ENCODE peak calls at places on chromosomes 12 and 14, in nine cellular contexts. F is type B pancreatic cell; D is effector CD8-positive, alpha-beta T cell; T is aorta; W is GM03348; U is HT-29; R is T-cell; V is HAP-1; O is stimulated activated CD8-positive, alpha-beta memory T cell treated with anti-CD3 and anti-CD28 coated beads, Interleukin-4, amount 100 ng/mL, for 48 hours. P is an unnamed sample.

GRCh38 chr12:95574030-95574429 is 22.8 kb upstream of the USP44 start:
- DNase-seq in F (no peak), D (no peak), T (no peak), W (no peak), U (no peak), R (no peak), V (no peak), O (no peak), P (no peak)

GRCh38 chr12:81520064-81520945 is 238.8 kb downstream of the PPFIA2 start:
- DNase-seq in F (no peak), D (no peak), T (no peak), W (no peak), U (no peak), R (no peak), V (no peak), O (no peak), P (no peak)

GRCh38 chr12:79521576-79521975 is 169.2 kb downstream of the PAWR start:
- DNase-seq in F (no peak), D (no peak), T (no peak), W (no peak), U (no peak), R (no peak), V (no peak), O (no peak), P (no peak)

GRCh38 chr12:116687888-116688287 is 50.0 kb downstream of the SPRING1 start:
- DNase-seq in F (no peak), D (no peak), T (peak), W (no peak), U (peak), R (peak), V (peak), O (peak), P (no peak)

GRCh38 chr12:47576256-47576655 is 129.6 kb downstream of the RPAP3 start:
- DNase-seq in F (no peak), D (no peak), T (no peak), W (no peak), U (no peak), R (no peak), V (no peak), O (no peak), P (no peak)

GRCh38 chr12:120117961-120118709 is 1.6 kb upstream of the RAB35 start:
- DNase-seq in F (no peak), D (no peak), T (no peak), W (peak), U (peak), R (no peak), V (peak), O (no peak), P (no peak)

GRCh38 chr14:49972840-49973239 is 80.0 kb downstream of the ARF6 start:
- DNase-seq in F (no peak), D (no peak), T (no peak), W (peak), U (peak), R (peak), V (no peak), O (peak), P (peak)

GRCh38 chr12:89839427-89839826 is 130.8 kb upstream of the ATP2B1 start:
- DNase-seq in F (no peak), D (no peak), T (no peak), W (no peak), U (no peak), R (no peak), V (no peak), O (no peak), P (no peak)

GRCh38 chr12:43676183-43676813 is 82.3 kb downstream of the PUS7L start:
- DNase-seq in F (no peak), D (no peak), T (no peak), W (no peak), U (peak), R (peak), V (peak), O (peak), P (no peak)

GRCh38 chr14:45015133-45015532 is 53.1 kb downstream of the TOGARAM1 start:
- DNase-seq in F (no peak), D (no peak), T (no peak), W (no peak), U (no peak), R (no peak), V (no peak), O (no peak), P (no peak)

GRCh38 chr12:124910561-124911478 is 3.6 kb downstream of the UBC start:
- DNase-seq in F (no peak), D (no peak), T (no peak), W (no peak), U (no peak), R (no peak), V (no peak), O (no peak), P (no peak)

GRCh38 chr12:42140901-42141300 is 3.8 kb downstream of the GXYLT1 start:
- DNase-seq in F (no peak), D (no peak), T (no peak), W (peak), U (peak), R (no peak), V (no peak), O (no peak), P (no peak)

GRCh38 chr14:29016050-29016900 is 249.7 kb downstream of the FOXG1 start:
- DNase-seq in F (no peak), D (no peak), T (no peak), W (peak), U (peak), R (no peak), V (peak), O (peak), P (peak)

GRCh38 chr14:55512421-55512820 is 67.6 kb upstream of the KTN1 start:
- DNase-seq in F (no peak), D (no peak), T (no peak), W (peak), U (no peak), R (no peak), V (no peak), O (no peak), P (peak)

GRCh38 chr14:53044486-53044885 is 93.6 kb upstream of the FERMT2 start:
- DNase-seq in F (no peak), D (no peak), T (no peak), W (peak), U (no peak), R (no peak), V (no peak), O (no peak), P (peak)

GRCh38 chr12:9920451-9920850 is 11.7 kb downstream of the CLEC2A start:
- DNase-seq in F (no peak), D (no peak), T (no peak), W (no peak), U (no peak), R (no peak), V (no peak), O (no peak), P (no peak)

GRCh38 chr14:71932229-71932951 is at the start of gene RGS6:
- DNase-seq in F (peak), D (no peak), T (no peak), W (peak), U (no peak), R (no peak), V (no peak), O (peak), P (no peak)

GRCh38 chr12:13250416-13250815 is 53.9 kb downstream of the EMP1 start:
- DNase-seq in F (no peak), D (no peak), T (no peak), W (peak), U (no peak), R (no peak), V (no peak), O (no peak), P (no peak)

GRCh38 chr14:23299558-23299957 is 3.1 kb downstream of the PPP1R3E start:
- DNase-seq in F (no peak), D (no peak), T (no peak), W (peak), U (peak), R (peak), V (no peak), O (no peak), P (peak)

GRCh38 chr12:109734219-109735000 is 20.8 kb downstream of the FAM222A start:
- DNase-seq in F (no peak), D (no peak), T (peak), W (no peak), U (no peak), R (no peak), V (no peak), O (no peak), P (no peak)

GRCh38 chr12:28158353-28158752 is 31.9 kb upstream of the CCDC91 start:
- DNase-seq in F (no peak), D (no peak), T (no peak), W (no peak), U (no peak), R (no peak), V (no peak), O (no peak), P (no peak)

GRCh38 chr14:99603471-99603933 is 505 bp downstream of the CCDC85C start:
- DNase-seq in F (no peak), D (peak), T (no peak), W (no peak), U (peak), R (peak), V (no peak), O (peak), P (no peak)

GRCh38 chr12:64099430-64099829 is 122.7 kb downstream of the KICS2 start:
- DNase-seq in F (no peak), D (no peak), T (no peak), W (peak), U (peak), R (no peak), V (no peak), O (no peak), P (peak)

GRCh38 chr14:85539510-85539909 is 9.6 kb downstream of the FLRT2 start:
- DNase-seq in F (no peak), D (no peak), T (no peak), W (no peak), U (no peak), R (no peak), V (no peak), O (no peak), P (no peak)

GRCh38 chr12:127389923-127390322 is 877.0 kb upstream of the TMEM132C start:
- DNase-seq in F (no peak), D (no peak), T (no peak), W (peak), U (peak), R (no peak), V (no peak), O (no peak), P (peak)

GRCh38 chr12:130609966-130610365 is 106.1 kb downstream of the RIMBP2 start:
- DNase-seq in F (peak), D (no peak), T (no peak), W (no peak), U (no peak), R (no peak), V (no peak), O (no peak), P (no peak)

GRCh38 chr14:102192840-102193502 is 53.3 kb downstream of the WDR20 start:
- DNase-seq in F (no peak), D (no peak), T (no peak), W (no peak), U (no peak), R (no peak), V (no peak), O (peak), P (no peak)

GRCh38 chr12:95621725-95622124 is 70.4 kb upstream of the USP44 start:
- DNase-seq in F (no peak), D (no peak), T (no peak), W (no peak), U (no peak), R (no peak), V (peak), O (no peak), P (no peak)

GRCh38 chr14:90344285-90344684 is 12.5 kb upstream of the NRDE2 start:
- DNase-seq in F (no peak), D (no peak), T (no peak), W (no peak), U (no peak), R (no peak), V (no peak), O (no peak), P (no peak)

GRCh38 chr12:21220266-21220665 is 89.3 kb downstream of the SLCO1B1 start:
- DNase-seq in F (no peak), D (no peak), T (no peak), W (no peak), U (no peak), R (no peak), V (no peak), O (no peak), P (no peak)